ENCODE peak calls at places on chromosomes 4 and X, in nine cellular contexts. One of them, this sample, is unnamed.

GRCh38 chr4:15982833-15983528 is 20.0 kb upstream of the FGFBP2 start:
- DNase-seq in RCC 7860: no peak
- DNase-seq in AG09309: no peak
- DNase-seq in lung: no peak
- DNase-seq in GOT3: no peak
- DNase-seq in D341Med: no peak
- DNase-seq in transverse colon: no peak
- DNase-seq in activated effector memory CD4-positive, alpha-beta T cell treated with Interleukin-2 at 50 U/mL for 16 hours: no peak
- DNase-seq in effector CD4-positive, alpha-beta T cell: no peak
- DNase-seq in this sample: no peak

GRCh38 chrX:150837845-150838244 is 60.6 kb downstream of the CD99L2 start:
- DNase-seq in activated effector memory CD4-positive, alpha-beta T cell treated with Interleukin-2 at 50 U/mL for 16 hours: no peak
- DNase-seq in effector CD4-positive, alpha-beta T cell: no peak
- DNase-seq in GOT3: no peak
- DNase-seq in lung: no peak
- DNase-seq in AG09309: no peak
- DNase-seq in RCC 7860: no peak
- DNase-seq in transverse colon: no peak
- DNase-seq in D341Med: no peak
- DNase-seq in this sample: no peak

GRCh38 chr4:155805016-155805415 is 46.2 kb downstream of the GUCY1B1 start:
- DNase-seq in RCC 7860: no peak
- DNase-seq in GOT3: no peak
- DNase-seq in D341Med: no peak
- DNase-seq in effector CD4-positive, alpha-beta T cell: no peak
- DNase-seq in lung: no peak
- DNase-seq in transverse colon: no peak
- DNase-seq in activated effector memory CD4-positive, alpha-beta T cell treated with Interleukin-2 at 50 U/mL for 16 hours: no peak
- DNase-seq in AG09309: no peak
- DNase-seq in this sample: no peak

GRCh38 chr4:118981171-118981838 is 92.7 kb downstream of the SYNPO2 start:
- DNase-seq in D341Med: no peak
- DNase-seq in effector CD4-positive, alpha-beta T cell: no peak
- DNase-seq in activated effector memory CD4-positive, alpha-beta T cell treated with Interleukin-2 at 50 U/mL for 16 hours: no peak
- DNase-seq in AG09309: no peak
- DNase-seq in lung: no peak
- DNase-seq in RCC 7860: no peak
- DNase-seq in transverse colon: no peak
- DNase-seq in GOT3: no peak
- DNase-seq in this sample: no peak

GRCh38 chr4:6647169-6647568 is 6.7 kb downstream of the MRFAP1 start:
- DNase-seq in activated effector memory CD4-positive, alpha-beta T cell treated with Interleukin-2 at 50 U/mL for 16 hours: no peak
- DNase-seq in lung: no peak
- DNase-seq in AG09309: no peak
- DNase-seq in transverse colon: no peak
- DNase-seq in effector CD4-positive, alpha-beta T cell: no peak
- DNase-seq in GOT3: no peak
- DNase-seq in D341Med: no peak
- DNase-seq in RCC 7860: no peak
- DNase-seq in this sample: no peak

GRCh38 chrX:10089378-10089795 is 67.4 kb upstream of the CLCN4 start:
- DNase-seq in GOT3: no peak
- DNase-seq in D341Med: peak; percentile 47
- DNase-seq in RCC 7860: no peak
- DNase-seq in AG09309: no peak
- DNase-seq in activated effector memory CD4-positive, alpha-beta T cell treated with Interleukin-2 at 50 U/mL for 16 hours: no peak
- DNase-seq in transverse colon: no peak
- DNase-seq in effector CD4-positive, alpha-beta T cell: no peak
- DNase-seq in lung: no peak
- DNase-seq in this sample: no peak

GRCh38 chrX:152530967-152531366 is 79.9 kb upstream of the GABRA3 start:
- DNase-seq in effector CD4-positive, alpha-beta T cell: no peak
- DNase-seq in RCC 7860: no peak
- DNase-seq in GOT3: no peak
- DNase-seq in D341Med: no peak
- DNase-seq in transverse colon: no peak
- DNase-seq in lung: no peak
- DNase-seq in AG09309: no peak
- DNase-seq in activated effector memory CD4-positive, alpha-beta T cell treated with Interleukin-2 at 50 U/mL for 16 hours: no peak
- DNase-seq in this sample: no peak

GRCh38 chr4:8917868-8918783 is 46.5 kb upstream of the HMX1 start:
- DNase-seq in effector CD4-positive, alpha-beta T cell: peak; percentile 40
- DNase-seq in activated effector memory CD4-positive, alpha-beta T cell treated with Interleukin-2 at 50 U/mL for 16 hours: peak; percentile 34
- DNase-seq in transverse colon: peak; percentile 50
- DNase-seq in D341Med: peak; percentile 92
- DNase-seq in GOT3: no peak
- DNase-seq in RCC 7860: peak; percentile 11
- DNase-seq in lung: peak; percentile 62
- DNase-seq in AG09309: no peak
- DNase-seq in this sample: peak; percentile 84

GRCh38 chr4:43776371-43776770 is 672.2 kb downstream of the KCTD8 start:
- DNase-seq in RCC 7860: no peak
- DNase-seq in D341Med: no peak
- DNase-seq in activated effector memory CD4-positive, alpha-beta T cell treated with Interleukin-2 at 50 U/mL for 16 hours: no peak
- DNase-seq in effector CD4-positive, alpha-beta T cell: no peak
- DNase-seq in GOT3: no peak
- DNase-seq in AG09309: no peak
- DNase-seq in transverse colon: no peak
- DNase-seq in lung: no peak
- DNase-seq in this sample: no peak

GRCh38 chr4:673349-674091 is 556 bp downstream of the ATP5ME start:
- DNase-seq in activated effector memory CD4-positive, alpha-beta T cell treated with Interleukin-2 at 50 U/mL for 16 hours: no peak
- DNase-seq in lung: peak; percentile 52
- DNase-seq in AG09309: no peak
- DNase-seq in D341Med: no peak
- DNase-seq in RCC 7860: no peak
- DNase-seq in transverse colon: peak; percentile 73
- DNase-seq in effector CD4-positive, alpha-beta T cell: no peak
- DNase-seq in GOT3: no peak
- DNase-seq in this sample: no peak

GRCh38 chr4:5874811-5875465 is 17.9 kb downstream of the CRMP1 start:
- DNase-seq in effector CD4-positive, alpha-beta T cell: no peak
- DNase-seq in RCC 7860: no peak
- DNase-seq in transverse colon: no peak
- DNase-seq in D341Med: no peak
- DNase-seq in AG09309: no peak
- DNase-seq in activated effector memory CD4-positive, alpha-beta T cell treated with Interleukin-2 at 50 U/mL for 16 hours: no peak
- DNase-seq in GOT3: no peak
- DNase-seq in lung: no peak
- DNase-seq in this sample: no peak

GRCh38 chr4:67087897-67088296 is 457.4 kb downstream of the CENPC start:
- DNase-seq in activated effector memory CD4-positive, alpha-beta T cell treated with Interleukin-2 at 50 U/mL for 16 hours: no peak
- DNase-seq in transverse colon: peak; percentile 35
- DNase-seq in RCC 7860: peak; percentile 8
- DNase-seq in AG09309: no peak
- DNase-seq in D341Med: peak; percentile 43
- DNase-seq in lung: no peak
- DNase-seq in GOT3: no peak
- DNase-seq in effector CD4-positive, alpha-beta T cell: no peak
- DNase-seq in this sample: peak; percentile 69